ENCODE peak calls at places on chromosomes 5 and 9, in five cellular contexts. One of them, this sample, is unnamed. For H3K4me1, the result is how much of the 10 kb centered on the place peaks cover.

GRCh38 chr5:155728857-155729683 is 597.9 kb upstream of the SGCD start:
- DNase-seq in aorta: no peak
- DNase-seq in body of pancreas: no peak
- DNase-seq in HCT116: no peak
- DNase-seq in cardiac muscle cell: no peak
- DNase-seq in this sample: peak

GRCh38 chr5:158758666-158759065 is 341.1 kb downstream of the EBF1 start:
- DNase-seq in aorta: no peak
- DNase-seq in cardiac muscle cell: peak
- DNase-seq in HCT116: no peak
- DNase-seq in body of pancreas: no peak
- DNase-seq in this sample: no peak

GRCh38 chr9:106468431-106468830 is 394.5 kb upstream of the ZNF462 start:
- DNase-seq in HCT116: no peak
- DNase-seq in cardiac muscle cell: no peak
- DNase-seq in aorta: no peak
- DNase-seq in body of pancreas: no peak
- DNase-seq in this sample: no peak

GRCh38 chr5:165202144-165202910 is 1696.9 kb downstream of the MAT2B start:
- DNase-seq in aorta: no peak
- DNase-seq in body of pancreas: no peak
- DNase-seq in HCT116: no peak
- DNase-seq in cardiac muscle cell: no peak
- DNase-seq in this sample: no peak

GRCh38 chr5:127088226-127088625 is 14.9 kb upstream of the C5orf63 start:
- DNase-seq in cardiac muscle cell: peak
- DNase-seq in aorta: no peak
- DNase-seq in body of pancreas: no peak
- DNase-seq in HCT116: no peak
- DNase-seq in this sample: no peak

GRCh38 chr5:958701-959571 is 49.7 kb upstream of the NKD2 start:
- DNase-seq in HCT116: peak
- DNase-seq in cardiac muscle cell: peak
- DNase-seq in body of pancreas: peak
- DNase-seq in aorta: peak
- DNase-seq in this sample: peak

GRCh38 chr5:33258553-33258952 is 182.2 kb upstream of the TARS1 start:
- DNase-seq in aorta: no peak
- DNase-seq in HCT116: no peak
- DNase-seq in body of pancreas: no peak
- DNase-seq in cardiac muscle cell: no peak
- DNase-seq in this sample: no peak

GRCh38 chr5:139839918-139840317 is 44.3 kb downstream of the PSD2 start:
- DNase-seq in body of pancreas: no peak
- DNase-seq in HCT116: no peak
- DNase-seq in aorta: no peak
- DNase-seq in cardiac muscle cell: no peak
- DNase-seq in this sample: no peak

GRCh38 chr9:109068764-109069163 is 51.0 kb downstream of the TMEM245 start:
- DNase-seq in cardiac muscle cell: no peak
- DNase-seq in HCT116: no peak
- DNase-seq in aorta: no peak
- DNase-seq in body of pancreas: no peak
- DNase-seq in this sample: no peak

GRCh38 chr5:80156156-80156555 is 99.7 kb downstream of the SERINC5 start:
- DNase-seq in HCT116: no peak
- DNase-seq in aorta: no peak
- DNase-seq in body of pancreas: no peak
- DNase-seq in cardiac muscle cell: no peak
- DNase-seq in this sample: no peak

GRCh38 chr9:111008148-111009075 is 29.9 kb downstream of the LPAR1 start:
- DNase-seq in cardiac muscle cell: no peak
- DNase-seq in aorta: no peak
- DNase-seq in HCT116: no peak
- DNase-seq in body of pancreas: no peak
- DNase-seq in this sample: no peak

GRCh38 chr5:39340486-39340885 is 23.8 kb downstream of the C9 start:
- DNase-seq in cardiac muscle cell: no peak
- DNase-seq in HCT116: no peak
- DNase-seq in body of pancreas: no peak
- DNase-seq in aorta: no peak
- DNase-seq in this sample: no peak

GRCh38 chr5:135332519-135333150 is 66.4 kb downstream of the MACROH2A1 start:
- DNase-seq in HCT116: peak
- DNase-seq in body of pancreas: no peak
- DNase-seq in cardiac muscle cell: peak
- DNase-seq in aorta: no peak
- DNase-seq in this sample: no peak

GRCh38 chr9:109903515-109904138 is 123.6 kb downstream of the PALM2AKAP2 start:
- DNase-seq in cardiac muscle cell: peak
- DNase-seq in body of pancreas: peak
- DNase-seq in HCT116: peak
- DNase-seq in aorta: no peak
- DNase-seq in this sample: peak

GRCh38 chr5:132595624-132596023 is 38.8 kb downstream of the RAD50 start:
- DNase-seq in body of pancreas: no peak
- DNase-seq in HCT116: no peak
- DNase-seq in cardiac muscle cell: no peak
- DNase-seq in aorta: no peak
- DNase-seq in this sample: no peak

GRCh38 chr9:79662553-79662956 is 90.8 kb downstream of the TLE4 start:
- DNase-seq in aorta: no peak
- DNase-seq in body of pancreas: no peak
- DNase-seq in cardiac muscle cell: no peak
- DNase-seq in HCT116: no peak
- DNase-seq in this sample: no peak

GRCh38 chr9:130232899-130233586 is 32.5 kb upstream of the HMCN2 start:
- DNase-seq in HCT116: no peak
- DNase-seq in body of pancreas: no peak
- DNase-seq in aorta: peak
- DNase-seq in cardiac muscle cell: no peak
- DNase-seq in this sample: no peak

GRCh38 chr5:135505973-135506372 is 29.8 kb downstream of the NEUROG1 start:
- DNase-seq in cardiac muscle cell: no peak
- DNase-seq in body of pancreas: no peak
- DNase-seq in HCT116: no peak
- DNase-seq in aorta: no peak
- DNase-seq in this sample: no peak

GRCh38 chr5:88881566-88881965 is 1.4 kb downstream of the MEF2C start:
- DNase-seq in cardiac muscle cell: peak
- DNase-seq in body of pancreas: no peak
- DNase-seq in HCT116: no peak
- DNase-seq in aorta: no peak
- DNase-seq in this sample: no peak

GRCh38 chr5:163172540-163173337 is 264.7 kb upstream of the CCNG1 start:
- DNase-seq in aorta: no peak
- DNase-seq in body of pancreas: peak
- DNase-seq in cardiac muscle cell: no peak
- DNase-seq in HCT116: no peak
- DNase-seq in this sample: no peak

GRCh38 chr9:129954868-129955550 is 88.0 kb downstream of the FNBP1 start:
- DNase-seq in body of pancreas: no peak
- DNase-seq in cardiac muscle cell: peak
- DNase-seq in HCT116: no peak
- DNase-seq in aorta: no peak
- DNase-seq in this sample: no peak

GRCh38 chr5:180380441-180380840 is 27.3 kb upstream of the GFPT2 start:
- DNase-seq in body of pancreas: no peak
- DNase-seq in HCT116: no peak
- DNase-seq in cardiac muscle cell: no peak
- DNase-seq in aorta: no peak
- DNase-seq in this sample: no peak

GRCh38 chr5:171313481-171314206 is 4.6 kb downstream of the TLX3 start:
- DNase-seq in body of pancreas: no peak
- DNase-seq in aorta: no peak
- DNase-seq in cardiac muscle cell: no peak
- DNase-seq in HCT116: no peak
- DNase-seq in this sample: no peak

GRCh38 chr9:18296702-18297531 is 177.0 kb upstream of the ADAMTSL1 start:
- DNase-seq in aorta: no peak
- DNase-seq in cardiac muscle cell: peak
- DNase-seq in HCT116: no peak
- DNase-seq in body of pancreas: no peak
- DNase-seq in this sample: no peak

GRCh38 chr5:42949348-42950090 is 90.6 kb downstream of the ANXA2R start:
- DNase-seq in body of pancreas: peak
- DNase-seq in cardiac muscle cell: peak
- DNase-seq in HCT116: no peak
- DNase-seq in aorta: peak
- DNase-seq in this sample: peak

GRCh38 chr9:16356196-16356765 is 514.2 kb downstream of the BNC2 start:
- DNase-seq in HCT116: no peak
- DNase-seq in body of pancreas: no peak
- DNase-seq in aorta: no peak
- DNase-seq in cardiac muscle cell: no peak
- DNase-seq in this sample: no peak

GRCh38 chr5:108521011-108521700 is 139.3 kb upstream of the FBXL17 start:
- DNase-seq in cardiac muscle cell: no peak
- DNase-seq in aorta: no peak
- DNase-seq in HCT116: no peak
- DNase-seq in body of pancreas: no peak
- DNase-seq in this sample: no peak

GRCh38 chr9:78150312-78150982 is 85.4 kb upstream of the CEP78 start:
- DNase-seq in aorta: no peak
- DNase-seq in cardiac muscle cell: no peak
- DNase-seq in body of pancreas: no peak
- DNase-seq in HCT116: no peak
- DNase-seq in this sample: no peak

GRCh38 chr5:148981353-148981752 is 81.5 kb downstream of the SH3TC2 start:
- DNase-seq in HCT116: no peak
- DNase-seq in body of pancreas: no peak
- DNase-seq in cardiac muscle cell: no peak
- DNase-seq in aorta: no peak
- DNase-seq in this sample: no peak

GRCh38 chr5:148986636-148987035 is 76.2 kb downstream of the SH3TC2 start:
- DNase-seq in aorta: no peak
- DNase-seq in body of pancreas: no peak
- DNase-seq in HCT116: no peak
- DNase-seq in cardiac muscle cell: no peak
- DNase-seq in this sample: no peak

GRCh38 chr5:148979104-148979723 is 83.6 kb downstream of the SH3TC2 start:
- DNase-seq in HCT116: no peak
- DNase-seq in aorta: no peak
- DNase-seq in body of pancreas: no peak
- DNase-seq in cardiac muscle cell: no peak
- DNase-seq in this sample: no peak

GRCh38 chr5:148988328-148988727 is 74.5 kb downstream of the SH3TC2 start:
- DNase-seq in cardiac muscle cell: no peak
- DNase-seq in body of pancreas: no peak
- DNase-seq in aorta: no peak
- DNase-seq in HCT116: no peak
- DNase-seq in this sample: no peak

GRCh38 chr5:148984333-148984732 is 78.5 kb downstream of the SH3TC2 start:
- DNase-seq in HCT116: peak
- DNase-seq in body of pancreas: no peak
- DNase-seq in cardiac muscle cell: no peak
- DNase-seq in aorta: no peak
- DNase-seq in this sample: no peak
- H3K4me1 ChIP-seq in HCT116: half or more
- H3K4me1 ChIP-seq in body of pancreas: under half
- H3K4me1 ChIP-seq in cardiac muscle cell: under half
- H3K4me1 ChIP-seq in aorta: under half
- H3K4me1 ChIP-seq in this sample: under half

DNA sequence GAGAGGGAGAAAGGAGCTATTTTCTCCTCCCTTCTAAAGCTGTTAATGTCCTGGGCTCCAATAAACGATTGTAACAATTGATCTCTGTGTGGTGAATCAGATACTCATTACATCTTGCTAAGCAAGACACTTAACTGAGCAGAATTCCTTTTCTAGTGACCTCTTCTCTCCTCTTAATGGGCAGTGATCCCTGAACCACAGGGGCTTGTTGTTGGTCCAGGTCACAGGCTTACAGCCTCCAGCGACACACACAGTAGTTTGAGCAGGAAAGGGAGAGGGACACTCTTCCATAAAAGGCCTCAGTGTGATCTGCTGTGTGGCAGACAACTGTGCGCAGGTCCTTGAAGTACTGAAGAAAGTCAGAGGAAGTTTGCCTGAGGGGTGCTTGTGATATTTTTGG is 58.5 kb upstream of the MYO10 start:
- DNase-seq in aorta: no peak
- DNase-seq in body of pancreas: no peak
- DNase-seq in cardiac muscle cell: no peak
- DNase-seq in HCT116: no peak
- DNase-seq in this sample: no peak
- H3K4me3 ChIP-seq in aorta: no peak
- H3K4me3 ChIP-seq in body of pancreas: no peak
- H3K4me3 ChIP-seq in cardiac muscle cell: no peak
- H3K4me3 ChIP-seq in HCT116: no peak
- H3K4me3 ChIP-seq in this sample: no peak

GRCh38 chr5:34501033-34501432 is 155.1 kb upstream of the RAI14 start:
- DNase-seq in HCT116: no peak
- DNase-seq in cardiac muscle cell: no peak
- DNase-seq in body of pancreas: no peak
- DNase-seq in aorta: no peak
- DNase-seq in this sample: no peak
- H3K4me1 ChIP-seq in HCT116: under half
- H3K4me1 ChIP-seq in cardiac muscle cell: under half
- H3K4me1 ChIP-seq in body of pancreas: under half
- H3K4me1 ChIP-seq in aorta: under half
- H3K4me1 ChIP-seq in this sample: under half

DNA sequence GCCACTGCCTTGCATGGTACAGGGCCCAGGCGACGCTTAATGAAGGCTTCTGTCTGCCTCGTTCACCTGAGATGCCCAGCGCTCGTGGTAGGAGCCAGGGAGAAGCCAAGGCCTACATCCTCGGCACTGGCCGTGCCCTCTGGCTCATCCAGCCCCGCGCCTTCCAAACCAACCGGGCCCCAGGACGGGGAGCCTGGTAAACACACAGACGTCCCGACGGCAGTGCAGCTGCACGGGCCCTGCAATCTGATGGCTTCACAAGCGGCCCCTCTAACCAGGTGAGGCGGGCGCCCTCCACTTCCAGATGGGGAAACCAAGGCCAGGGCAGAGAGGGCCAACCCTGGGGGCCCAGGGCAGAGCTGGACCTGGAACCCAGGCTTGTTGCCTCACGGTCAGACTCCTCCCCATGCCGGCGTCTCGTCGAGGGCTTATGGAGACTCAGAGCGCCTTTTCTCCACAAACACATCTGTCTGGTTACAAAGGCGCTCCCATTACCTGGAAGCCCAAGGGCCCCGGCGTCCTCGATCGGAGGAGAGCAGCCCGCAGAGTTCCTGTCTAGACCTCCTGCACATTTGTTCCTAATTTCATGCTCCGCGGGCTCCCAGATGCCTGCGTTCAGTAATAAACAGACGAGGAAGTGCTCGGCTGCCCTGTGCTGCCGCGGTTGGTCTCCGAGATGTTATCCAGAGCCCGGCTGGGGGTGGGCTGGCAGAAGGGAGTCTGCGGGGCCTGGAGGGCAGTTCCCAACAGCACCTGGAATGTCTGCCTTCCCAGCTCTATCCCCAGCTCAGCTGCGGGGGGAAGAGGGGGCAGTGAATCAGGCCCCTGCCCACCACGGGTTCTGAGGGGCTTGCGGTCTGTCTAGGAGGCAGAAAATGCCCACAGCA is 23.5 kb downstream of the FAM163B start:
- DNase-seq in cardiac muscle cell: no peak
- DNase-seq in aorta: no peak
- DNase-seq in body of pancreas: no peak
- DNase-seq in HCT116: no peak
- DNase-seq in this sample: no peak
- H3K4me3 ChIP-seq in cardiac muscle cell: no peak
- H3K4me3 ChIP-seq in aorta: no peak
- H3K4me3 ChIP-seq in body of pancreas: no peak
- H3K4me3 ChIP-seq in HCT116: no peak
- H3K4me3 ChIP-seq in this sample: no peak

GRCh38 chr5:142425286-142426065 is 100.7 kb upstream of the SPRY4 start:
- DNase-seq in cardiac muscle cell: no peak
- DNase-seq in body of pancreas: no peak
- DNase-seq in HCT116: no peak
- DNase-seq in aorta: no peak
- DNase-seq in this sample: no peak
- H3K4me1 ChIP-seq in cardiac muscle cell: under half
- H3K4me1 ChIP-seq in body of pancreas: under half
- H3K4me1 ChIP-seq in HCT116: under half
- H3K4me1 ChIP-seq in aorta: under half
- H3K4me1 ChIP-seq in this sample: under half